ENCODE peak calls at places on chromosomes 7 and 10, in ten cellular contexts. H, Y, X, B, N, F, M, E, R and K are unnamed samples.

GRCh38 chr7:264541-265191 is 25.3 kb upstream of the FOXL3 start:
- DNase-seq in E (peak), Y (peak), R (peak), H (no peak), F (no peak), X (no peak), M (no peak), N (no peak), B (no peak), K (no peak)

GRCh38 chr10:77416327-77417135 is 221.1 kb downstream of the KCNMA1 start:
- DNase-seq in X (peak), N (no peak), R (no peak), Y (peak), M (no peak), E (peak), F (no peak), H (no peak), B (no peak), K (no peak)

GRCh38 chr10:123637326-123637880 is 28.8 kb upstream of the GPR26 start:
- DNase-seq in M (no peak), R (no peak), N (no peak), F (no peak), Y (no peak), B (no peak), X (no peak), E (peak), H (no peak), K (no peak)

GRCh38 chr10:80760914-80761371 is 223.2 kb downstream of the SH2D4B start:
- DNase-seq in Y (no peak), N (no peak), H (no peak), R (no peak), E (no peak), F (no peak), B (no peak), X (no peak), M (no peak), K (no peak)

GRCh38 chr10:82796510-82796909 is 921.5 kb downstream of the NRG3 start:
- DNase-seq in F (no peak), E (peak), X (peak), R (no peak), M (no peak), B (no peak), H (no peak), N (no peak), Y (no peak), K (no peak)

GRCh38 chr10:83606275-83606674 is 533.0 kb upstream of the GHITM start:
- DNase-seq in Y (no peak), M (peak), N (no peak), X (no peak), F (no peak), H (no peak), B (no peak), R (no peak), E (no peak), K (peak)

GRCh38 chr10:124007773-124008145 is 85.6 kb downstream of the CHST15 start:
- DNase-seq in M (no peak), N (no peak), Y (no peak), X (no peak), H (no peak), F (no peak), R (no peak), B (no peak), E (no peak), K (no peak)

GRCh38 chr10:96118604-96119450 is 11.3 kb upstream of the ZNF518A start:
- DNase-seq in Y (peak), N (no peak), X (no peak), E (no peak), H (no peak), B (no peak), R (no peak), F (no peak), M (no peak), K (no peak)

GRCh38 chr10:70891636-70892035 is 3.3 kb upstream of the PCBD1 start:
- DNase-seq in E (peak), F (no peak), M (no peak), R (no peak), H (no peak), B (no peak), N (no peak), X (peak), Y (no peak), K (no peak)

GRCh38 chr10:33100996-33101747 is 143.1 kb upstream of the ITGB1 start:
- DNase-seq in E (no peak), N (no peak), B (no peak), X (no peak), M (no peak), F (no peak), H (no peak), R (no peak), Y (no peak), K (no peak)

GRCh38 chr7:29228289-29229011 is 33.9 kb downstream of the CHN2 start:
- DNase-seq in B (no peak), F (no peak), M (no peak), X (no peak), Y (peak), E (no peak), H (no peak), N (no peak), R (peak), K (no peak)

GRCh38 chr10:62652114-62652513 is 152.4 kb upstream of the ADO start:
- DNase-seq in F (no peak), N (no peak), X (peak), Y (no peak), B (no peak), H (no peak), M (no peak), E (peak), R (no peak), K (no peak)

GRCh38 chr10:85979598-85979997 is 387.0 kb downstream of the GRID1 start:
- DNase-seq in E (no peak), X (no peak), N (no peak), H (no peak), Y (no peak), M (no peak), F (no peak), R (no peak), B (no peak), K (no peak)

GRCh38 chr10:29555091-29555745 is 79.6 kb downstream of the SVIL start:
- DNase-seq in N (no peak), B (no peak), M (no peak), F (no peak), E (no peak), Y (no peak), X (peak), H (no peak), R (no peak), K (no peak)

GRCh38 chr10:126690534-126690933 is 20.0 kb upstream of the C10orf90 start:
- DNase-seq in H (no peak), N (no peak), R (no peak), B (no peak), E (no peak), F (no peak), X (no peak), M (no peak), Y (no peak), K (peak)

GRCh38 chr7:153193144-153193595 is 433.6 kb downstream of the ACTR3B start:
- DNase-seq in E (no peak), M (peak), N (no peak), F (no peak), B (no peak), X (peak), R (no peak), H (peak), Y (peak), K (peak)

GRCh38 chr10:97180367-97180763 is 5.4 kb downstream of the SLIT1 start:
- DNase-seq in H (no peak), M (no peak), F (no peak), N (peak), Y (no peak), B (no peak), E (no peak), R (no peak), X (no peak), K (no peak)

GRCh38 chr7:117715784-117716445 is 157.3 kb downstream of the CTTNBP2 start:
- DNase-seq in E (peak), H (no peak), X (peak), N (no peak), Y (peak), R (no peak), M (peak), B (no peak), F (no peak), K (peak)

GRCh38 chr7:55303220-55303619 is 61.9 kb upstream of the LANCL2 start:
- DNase-seq in R (no peak), F (no peak), E (no peak), X (no peak), N (no peak), H (no peak), M (no peak), Y (no peak), B (no peak), K (no peak)

GRCh38 chr7:22841954-22842353 is 19.3 kb upstream of the TOMM7 start:
- DNase-seq in Y (no peak), R (no peak), B (peak), X (no peak), E (peak), N (no peak), H (no peak), F (no peak), M (peak), K (no peak)
- H3K4me3 ChIP-seq in Y (no peak), R (no peak), B (no peak), X (no peak), E (no peak), N (no peak), H (no peak), F (no peak), M (no peak), K (no peak)

GRCh38 chr10:133247681-133248333 is 10.2 kb downstream of the VENTX start:
- DNase-seq in X (no peak), B (no peak), M (no peak), R (no peak), Y (no peak), E (no peak), F (no peak), H (no peak), N (no peak), K (no peak)
- H3K4me3 ChIP-seq in X (no peak), B (no peak), M (no peak), R (no peak), Y (no peak), E (no peak), F (no peak), H (no peak), N (no peak), K (no peak)

DNA sequence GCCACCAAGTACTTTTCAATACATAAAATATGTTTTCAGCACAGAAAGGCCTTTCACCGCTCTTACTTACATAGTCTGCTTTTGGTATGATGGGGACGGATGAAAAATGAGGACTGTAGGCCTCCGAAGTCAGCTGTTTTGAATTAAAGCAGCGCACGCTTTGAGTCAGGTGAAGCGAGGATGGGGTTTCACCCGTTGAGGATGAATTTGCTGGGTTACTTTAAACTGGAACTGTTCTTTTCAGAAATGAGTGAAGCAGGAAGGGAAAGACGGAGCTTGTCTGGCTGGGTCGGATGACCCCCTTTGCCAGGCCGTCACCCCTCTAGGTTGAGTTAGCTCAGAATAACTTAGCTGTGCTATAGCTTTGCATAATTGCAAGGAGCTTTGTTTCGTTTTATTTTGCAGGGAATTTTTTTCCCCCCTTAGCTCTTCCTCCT is 40.0 kb downstream of the CUX1 start:
- DNase-seq in R (no peak), F (no peak), E (no peak), N (no peak), H (no peak), Y (no peak), M (no peak), B (no peak), X (no peak), K (no peak)
- H3K4me3 ChIP-seq in R (peak), F (peak), E (no peak), N (peak), H (peak), Y (no peak), M (no peak), B (no peak), X (peak), K (no peak)

GRCh38 chr10:104327745-104328635 is 10.3 kb downstream of the ITPRIP start:
- DNase-seq in R (no peak), B (no peak), M (peak), E (peak), H (no peak), N (peak), Y (no peak), F (peak), X (peak), K (no peak)
- H3K4me3 ChIP-seq in R (no peak), B (peak), M (peak), E (peak), H (peak), N (peak), Y (no peak), F (peak), X (peak), K (no peak)

DNA sequence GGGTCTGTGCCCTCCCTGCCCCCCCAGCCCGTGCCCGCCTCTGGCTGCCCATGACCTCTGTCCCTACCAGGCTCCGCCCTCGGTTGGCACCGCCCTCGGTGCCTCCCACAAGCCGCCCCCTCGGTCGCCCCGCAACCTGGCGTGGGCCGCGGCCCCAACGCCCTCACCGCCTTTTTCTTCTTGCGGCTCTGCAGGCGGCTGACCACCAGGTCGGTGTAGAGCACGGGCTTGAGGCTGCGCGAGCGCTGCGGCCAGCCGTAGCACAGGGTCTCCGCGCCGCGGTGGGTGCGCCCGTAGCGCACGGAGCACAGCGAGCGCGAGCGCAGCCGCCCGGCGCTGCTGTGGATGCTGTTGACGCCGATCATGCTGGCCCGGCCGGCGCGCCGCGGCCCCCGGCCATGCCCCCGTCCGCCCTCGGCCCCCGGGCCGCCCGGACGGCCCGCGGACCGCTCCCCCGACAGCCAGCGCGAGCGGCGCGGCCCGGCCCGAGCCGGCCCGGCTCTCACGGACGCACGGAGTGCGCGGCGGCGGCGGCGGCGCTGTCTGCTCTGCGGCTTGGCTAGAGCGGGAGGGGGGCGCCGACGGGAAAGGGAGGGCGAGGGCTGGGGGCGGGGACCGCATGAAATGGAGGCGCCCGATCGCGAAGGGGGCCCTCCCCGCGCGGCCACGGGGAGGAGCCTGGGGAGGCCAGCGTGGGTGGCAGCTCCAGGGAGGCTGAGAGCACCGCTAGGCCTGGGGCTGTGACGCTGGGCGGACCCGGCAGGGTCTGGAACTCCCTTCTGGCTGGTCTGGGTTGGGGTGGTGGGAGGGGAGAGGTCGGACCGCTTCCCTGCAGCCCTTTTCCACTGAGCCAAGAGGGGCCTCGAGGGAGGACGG is 9.6 kb downstream of the PSD start:
- DNase-seq in M (peak), N (no peak), Y (peak), E (no peak), H (peak), F (peak), R (no peak), X (no peak), B (no peak), K (no peak)
- H3K4me3 ChIP-seq in M (peak), N (peak), Y (peak), E (peak), H (peak), F (peak), R (peak), X (peak), B (peak), K (peak)

GRCh38 chr7:106070567-106071254 is 41.4 kb downstream of the SYPL1 start:
- DNase-seq in F (no peak), E (no peak), R (no peak), M (no peak), X (no peak), H (no peak), Y (no peak), B (no peak), N (no peak), K (no peak)
- H3K4me3 ChIP-seq in F (peak), E (no peak), R (no peak), M (no peak), X (no peak), H (no peak), Y (no peak), B (no peak), N (no peak), K (no peak)

GRCh38 chr10:100167521-100168312 is 18.1 kb downstream of the ERLIN1 start:
- DNase-seq in H (no peak), E (no peak), F (no peak), B (no peak), Y (no peak), M (no peak), X (no peak), N (no peak), R (no peak), K (no peak)
- H3K4me3 ChIP-seq in H (peak), E (no peak), F (peak), B (no peak), Y (no peak), M (no peak), X (no peak), N (no peak), R (no peak), K (no peak)